ENCODE peak calls at places on chromosomes 6 and 20, in five cellular contexts. S is cardiac septum; A is CD4-positive, alpha-beta memory T cell; E is NCI-H1417; O is NCI-H460. T is an unnamed sample.

GRCh38 chr6:32668226-32668747 is 1.8 kb upstream of the HLA-DQB1 start:
- DNase-seq in S (no peak), A (peak), E (no peak), O (peak), T (no peak)

GRCh38 chr6:16130932-16131387 is 2.1 kb downstream of the MYLIP start:
- DNase-seq in S (no peak), A (peak), E (no peak), O (peak), T (peak)

GRCh38 chr6:129186988-129187387 is 304.1 kb downstream of the LAMA2 start:
- DNase-seq in S (no peak), A (no peak), E (no peak), O (no peak), T (no peak)

GRCh38 chr6:24431045-24431451 is 28.3 kb downstream of the MRS2 start:
- DNase-seq in S (no peak), A (peak), E (peak), O (peak), T (peak)

GRCh38 chr6:372336-372911 is 19.1 kb upstream of the IRF4 start:
- DNase-seq in S (no peak), A (no peak), E (no peak), O (no peak), T (no peak)

GRCh38 chr20:53660947-53661381 is 67.3 kb upstream of the ZNF217 start:
- DNase-seq in S (no peak), A (peak), E (no peak), O (no peak), T (no peak)

GRCh38 chr20:63538204-63539091 is 1.3 kb upstream of the PTK6 start:
- DNase-seq in S (no peak), A (peak), E (peak), O (peak), T (no peak)

GRCh38 chr6:72418495-72418894 is 203.4 kb upstream of the KCNQ5 start:
- DNase-seq in S (no peak), A (no peak), E (no peak), O (no peak), T (no peak)

GRCh38 chr6:36377594-36377993 is 9.9 kb downstream of the ETV7 start:
- DNase-seq in S (no peak), A (no peak), E (no peak), O (no peak), T (no peak)

GRCh38 chr6:106444777-106445507 is 84.4 kb downstream of the CRYBG1 start:
- DNase-seq in S (no peak), A (peak), E (peak), O (peak), T (peak)

GRCh38 chr20:19699132-19699971 is 58.7 kb upstream of the RIN2 start:
- DNase-seq in S (no peak), A (no peak), E (no peak), O (no peak), T (no peak)

GRCh38 chr6:110878751-110879539 is 4.4 kb downstream of the AMD1 start:
- DNase-seq in S (no peak), A (peak), E (no peak), O (no peak), T (no peak)

GRCh38 chr20:21708738-21709534 is 3.5 kb downstream of the PAX1 start:
- DNase-seq in S (no peak), A (no peak), E (no peak), O (no peak), T (no peak)

GRCh38 chr20:51318058-51318960 is 224.2 kb downstream of the NFATC2 start:
- DNase-seq in S (no peak), A (peak), E (peak), O (peak), T (peak)

GRCh38 chr20:51382986-51383821 is 159.3 kb downstream of the NFATC2 start:
- DNase-seq in S (peak), A (no peak), E (peak), O (no peak), T (no peak)

GRCh38 chr6:116697475-116697874 is 16.5 kb downstream of the KPNA5 start:
- DNase-seq in S (no peak), A (no peak), E (no peak), O (no peak), T (no peak)

GRCh38 chr6:26445934-26446667 is 5.8 kb downstream of the BTN3A3 start:
- DNase-seq in S (no peak), A (peak), E (no peak), O (no peak), T (no peak)

GRCh38 chr6:126657556-126658129 is 317.7 kb downstream of the CENPW start:
- DNase-seq in S (no peak), A (no peak), E (peak), O (peak), T (no peak)

GRCh38 chr6:150587637-150588036 is 12.0 kb upstream of the PLEKHG1 start:
- DNase-seq in S (no peak), A (no peak), E (no peak), O (no peak), T (no peak)

GRCh38 chr20:8855315-8855714 is 213.6 kb upstream of the PLCB4 start:
- DNase-seq in S (no peak), A (no peak), E (no peak), O (no peak), T (no peak)

GRCh38 chr20:17662333-17663039 is 19.6 kb downstream of the RRBP1 start:
- DNase-seq in S (peak), A (no peak), E (no peak), O (no peak), T (no peak)

GRCh38 chr6:70673601-70674000 is 5.9 kb downstream of the SMAP1 start:
- DNase-seq in S (no peak), A (no peak), E (no peak), O (no peak), T (no peak)